ENCODE peak calls at places on chromosomes 4 and X, in nine cellular contexts. J is MCF 10A, Q is right lobe of liver, A is stomach, Y is A549, V is NB4, I is cardiac fibroblast, P is dorsolateral prefrontal cortex, Z is IMR-90. X is an unnamed sample.

GRCh38 chr4:138243369-138243768 is 1.2 kb upstream of the SLC7A11 start:
- DNase-seq in J (peak; percentile 19), Q (no peak), A (no peak), Y (no peak), V (no peak), I (no peak), P (no peak), Z (no peak), X (no peak)

GRCh38 chr4:10983274-10983673 is 298.7 kb upstream of the CLNK start:
- DNase-seq in J (peak; percentile 11), Q (no peak), A (no peak), Y (no peak), V (no peak), I (no peak), P (no peak), Z (no peak), X (no peak)

GRCh38 chr4:112589207-112589606 is 47.5 kb downstream of the ZGRF1 start:
- DNase-seq in J (peak; percentile 29), Q (no peak), A (no peak), Y (peak; percentile 19), V (peak; percentile 24), I (peak; percentile 31), P (no peak), Z (peak; percentile 23), X (peak; percentile 11)

GRCh38 chr4:38601916-38602291 is 62.1 kb upstream of the KLF3 start:
- DNase-seq in J (no peak), Q (no peak), A (no peak), Y (no peak), V (no peak), I (no peak), P (no peak), Z (no peak), X (no peak)

GRCh38 chr4:114026447-114026846 is 47.0 kb upstream of the ARSJ start:
- DNase-seq in J (no peak), Q (no peak), A (no peak), Y (no peak), V (no peak), I (no peak), P (no peak), Z (no peak), X (no peak)

GRCh38 chr4:73573794-73574528 is 46.3 kb downstream of the RASSF6 start:
- DNase-seq in J (peak; percentile 83), Q (no peak), A (peak; percentile 80), Y (peak; percentile 74), V (peak; percentile 77), I (peak; percentile 94), P (no peak), Z (peak; percentile 82), X (peak; percentile 93)

GRCh38 chr4:10031663-10032590 is 10.6 kb upstream of the SLC2A9 start:
- DNase-seq in J (no peak), Q (no peak), A (no peak), Y (no peak), V (no peak), I (peak; percentile 72), P (no peak), Z (no peak), X (peak; percentile 54)

GRCh38 chr4:67291639-67292038 is 253.7 kb downstream of the CENPC start:
- DNase-seq in J (no peak), Q (no peak), A (no peak), Y (no peak), V (no peak), I (no peak), P (no peak), Z (no peak), X (no peak)

GRCh38 chr4:141041021-141041476 is 92.2 kb downstream of the RNF150 start:
- DNase-seq in J (no peak), Q (no peak), A (no peak), Y (no peak), V (no peak), I (peak; percentile 10), P (no peak), Z (peak; percentile 54), X (no peak)

GRCh38 chr4:8391972-8392371 is 48.6 kb downstream of the ACOX3 start:
- DNase-seq in J (peak; percentile 58), Q (no peak), A (no peak), Y (no peak), V (peak; percentile 50), I (peak; percentile 89), P (peak; percentile 76), Z (peak; percentile 89), X (peak; percentile 93)

GRCh38 chrX:119502727-119503483 is 34.7 kb downstream of the SLC25A5 start:
- DNase-seq in J (peak; percentile 79), Q (no peak), A (peak; percentile 71), Y (peak; percentile 96), V (no peak), I (peak; percentile 60), P (no peak), Z (peak; percentile 38), X (peak; percentile 31)

GRCh38 chrX:107324493-107325310 is 118.3 kb downstream of the DNAAF6 start:
- DNase-seq in J (peak; percentile 12), Q (peak; percentile 56), A (no peak), Y (peak; percentile 41), V (peak; percentile 38), I (peak; percentile 26), P (peak; percentile 32), Z (peak; percentile 4), X (peak; percentile 35)

GRCh38 chr4:116122131-116122530 is 963.2 kb downstream of the TRAM1L1 start:
- DNase-seq in J (peak; percentile 56), Q (no peak), A (no peak), Y (peak; percentile 7), V (no peak), I (no peak), P (no peak), Z (no peak), X (no peak)

GRCh38 chr4:123892997-123893745 is 496.6 kb downstream of the SPRY1 start:
- DNase-seq in J (no peak), Q (no peak), A (no peak), Y (no peak), V (no peak), I (peak; percentile 70), P (no peak), Z (peak; percentile 24), X (peak; percentile 94)

GRCh38 chr4:59060002-59060846 is 1950.0 kb upstream of the IGFBP7 start:
- DNase-seq in J (no peak), Q (peak; percentile 37), A (no peak), Y (no peak), V (no peak), I (no peak), P (no peak), Z (no peak), X (no peak)

GRCh38 chr4:72302981-72303704 is 265.9 kb downstream of the ADAMTS3 start:
- DNase-seq in J (peak; percentile 66), Q (no peak), A (peak; percentile 29), Y (peak; percentile 24), V (peak; percentile 49), I (peak; percentile 65), P (no peak), Z (peak; percentile 35), X (peak; percentile 56)

DNA sequence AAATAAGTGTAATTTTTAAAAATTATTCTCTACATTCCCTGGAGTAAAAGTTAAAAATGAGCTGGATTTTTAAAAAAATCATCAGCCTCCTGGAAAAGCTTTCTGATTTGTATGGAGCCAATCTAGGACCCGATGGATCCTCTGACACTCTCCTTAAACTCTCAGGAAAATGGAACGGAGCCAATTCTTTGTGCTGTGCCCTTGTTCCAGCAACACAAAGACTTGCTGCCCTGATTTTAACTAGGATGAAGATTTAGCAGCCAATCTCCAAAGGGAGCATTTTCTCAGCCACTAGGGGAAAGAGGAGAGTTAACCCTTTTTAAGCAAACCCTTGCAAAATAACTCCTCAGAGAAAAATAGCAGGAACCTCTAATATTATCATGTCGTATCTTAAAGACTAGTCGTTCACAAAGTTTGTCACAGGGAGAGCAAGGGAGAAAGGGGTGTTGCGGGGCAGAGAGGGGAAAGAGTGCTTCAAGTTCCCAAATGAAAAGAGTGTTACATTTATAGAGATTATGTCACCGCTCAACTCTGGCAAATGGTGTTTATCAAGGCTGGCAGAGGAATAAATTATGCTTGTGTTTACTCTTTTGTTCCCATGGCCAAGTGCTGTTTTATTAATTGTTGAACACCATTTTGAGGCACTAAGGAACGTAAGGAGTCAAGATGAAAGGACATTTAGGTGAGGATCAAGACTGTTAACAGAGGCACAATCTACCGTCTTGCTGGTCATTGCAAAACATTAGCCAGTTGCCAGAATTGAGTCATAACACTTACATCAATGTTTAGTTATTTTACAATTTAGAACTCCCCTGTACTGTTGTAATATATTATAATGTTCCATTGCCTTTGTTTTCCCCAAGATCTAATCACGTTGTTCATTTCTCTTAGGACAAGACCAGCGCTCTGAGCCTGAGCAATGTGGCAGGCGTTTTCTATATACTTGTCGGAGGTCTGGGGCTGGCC is 250.7 kb downstream of the THOC2 start:
- DNase-seq in J (peak; percentile 24), Q (no peak), A (no peak), Y (no peak), V (no peak), I (peak; percentile 69), P (no peak), Z (peak; percentile 27), X (peak; percentile 58)
- TF ChIP-seq CTCF in J (no peak), Q (no peak), A (no peak), Y (no peak), V (no peak), I (no peak), P (no peak), Z (no peak), X (no peak)

DNA sequence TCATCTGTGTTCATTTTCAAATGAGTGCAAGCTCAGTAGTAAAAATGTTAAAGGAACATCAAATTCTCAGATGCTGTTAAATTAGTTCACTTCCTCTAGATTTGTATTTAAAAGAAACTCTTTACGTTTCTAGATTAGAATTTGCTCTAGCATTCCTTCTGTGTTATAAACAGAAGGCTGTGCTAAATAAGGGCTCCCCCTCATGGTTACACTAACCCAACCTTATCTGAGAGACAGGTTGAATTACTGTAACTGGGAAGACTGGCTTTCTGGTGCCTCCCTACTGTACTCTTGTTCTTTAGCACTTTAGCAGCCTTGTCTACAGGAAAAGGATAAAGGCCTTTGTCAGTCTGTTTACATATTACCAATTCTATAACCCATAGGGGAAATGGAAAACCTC is 56.8 kb downstream of the RXFP1 start:
- DNase-seq in J (peak; percentile 55), Q (no peak), A (no peak), Y (peak; percentile 18), V (peak; percentile 30), I (peak; percentile 66), P (no peak), Z (peak; percentile 51), X (peak; percentile 58)
- TF ChIP-seq CTCF in J (peak; percentile 48), Q (no peak), A (no peak), Y (peak; percentile 37), V (peak; percentile 31), I (peak; percentile 51), P (no peak), Z (peak; percentile 44), X (peak; percentile 60)

GRCh38 chr4:131091896-131092295 is 1995.9 kb downstream of the C4orf33 start:
- DNase-seq in J (peak; percentile 60), Q (no peak), A (no peak), Y (peak; percentile 45), V (peak; percentile 44), I (peak; percentile 48), P (no peak), Z (peak; percentile 4), X (peak; percentile 59)
- TF ChIP-seq CTCF in J (peak; percentile 45), Q (no peak), A (peak; percentile 31), Y (peak; percentile 38), V (no peak), I (peak; percentile 11), P (peak; percentile 33), Z (peak; percentile 34), X (peak; percentile 38)

DNA sequence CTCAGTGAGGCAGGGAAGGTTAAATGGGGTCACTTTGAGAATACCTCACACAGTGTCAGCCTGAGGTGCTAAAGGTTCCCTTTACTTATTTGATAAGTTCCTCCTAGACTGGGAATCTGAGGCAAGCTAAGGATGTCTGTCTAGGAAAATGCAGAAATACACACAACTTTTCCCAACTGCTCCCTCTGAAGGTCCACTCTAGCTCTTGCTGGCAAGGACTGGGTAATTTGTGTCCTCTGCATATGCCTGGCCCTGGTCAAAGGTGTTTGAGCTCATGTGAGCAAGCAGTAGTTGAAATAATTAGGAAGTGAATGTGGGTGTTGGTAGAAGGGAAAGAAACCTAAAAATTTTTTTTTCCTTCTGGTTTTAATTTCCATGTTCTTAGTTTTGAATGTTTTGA is 21.3 kb downstream of the TXLNG start:
- DNase-seq in J (peak; percentile 40), Q (no peak), A (no peak), Y (peak; percentile 12), V (no peak), I (peak; percentile 43), P (no peak), Z (peak; percentile 38), X (peak; percentile 60)
- TF ChIP-seq CTCF in J (peak; percentile 23), Q (no peak), A (no peak), Y (no peak), V (no peak), I (peak; percentile 56), P (no peak), Z (peak; percentile 39), X (peak; percentile 56)